ENCODE peak calls at places on chromosomes 16 and 17, in six cellular contexts. One of them, this sample, is unnamed.

GRCh38 chr16:84732674-84733352 is 33.0 kb downstream of the USP10 start:
- DNase-seq in tibial nerve: no peak
- DNase-seq in thoracic aorta: no peak
- DNase-seq in astrocyte of the cerebellum: no peak
- DNase-seq in CD8-positive, alpha-beta T cell: no peak
- DNase-seq in GM10248: no peak
- DNase-seq in this sample: no peak

GRCh38 chr17:22268214-22268911 is 576.0 kb downstream of the KCNJ18 start:
- DNase-seq in tibial nerve: no peak
- DNase-seq in thoracic aorta: no peak
- DNase-seq in astrocyte of the cerebellum: no peak
- DNase-seq in CD8-positive, alpha-beta T cell: no peak
- DNase-seq in GM10248: no peak
- DNase-seq in this sample: no peak

GRCh38 chr17:50129946-50130777 is at the start of gene SAMD14:
- DNase-seq in tibial nerve: no peak
- DNase-seq in thoracic aorta: no peak
- DNase-seq in astrocyte of the cerebellum: no peak
- DNase-seq in CD8-positive, alpha-beta T cell: no peak
- DNase-seq in GM10248: peak
- DNase-seq in this sample: peak

GRCh38 chr16:57413301-57413730 is 8.7 kb downstream of the CCL17 start:
- DNase-seq in tibial nerve: no peak
- DNase-seq in thoracic aorta: no peak
- DNase-seq in astrocyte of the cerebellum: no peak
- DNase-seq in CD8-positive, alpha-beta T cell: no peak
- DNase-seq in GM10248: peak
- DNase-seq in this sample: peak

GRCh38 chr17:4852504-4853075 is 19.4 kb downstream of the MINK1 start:
- DNase-seq in tibial nerve: no peak
- DNase-seq in thoracic aorta: no peak
- DNase-seq in astrocyte of the cerebellum: peak
- DNase-seq in CD8-positive, alpha-beta T cell: no peak
- DNase-seq in GM10248: no peak
- DNase-seq in this sample: no peak

GRCh38 chr16:76653390-76654026 is 376.3 kb downstream of the CNTNAP4 start:
- DNase-seq in tibial nerve: no peak
- DNase-seq in thoracic aorta: no peak
- DNase-seq in astrocyte of the cerebellum: peak
- DNase-seq in CD8-positive, alpha-beta T cell: no peak
- DNase-seq in GM10248: peak
- DNase-seq in this sample: peak

GRCh38 chr17:76826290-76827138 is 41.7 kb upstream of the MGAT5B start:
- DNase-seq in tibial nerve: no peak
- DNase-seq in thoracic aorta: no peak
- DNase-seq in astrocyte of the cerebellum: no peak
- DNase-seq in CD8-positive, alpha-beta T cell: no peak
- DNase-seq in GM10248: no peak
- DNase-seq in this sample: no peak

GRCh38 chr16:14284371-14284770 is 213.3 kb downstream of the MRTFB start:
- DNase-seq in tibial nerve: no peak
- DNase-seq in thoracic aorta: no peak
- DNase-seq in astrocyte of the cerebellum: no peak
- DNase-seq in CD8-positive, alpha-beta T cell: no peak
- DNase-seq in GM10248: no peak
- DNase-seq in this sample: no peak

GRCh38 chr16:12815361-12815760 is 11.7 kb upstream of the CPPED1 start:
- DNase-seq in tibial nerve: no peak
- DNase-seq in thoracic aorta: no peak
- DNase-seq in astrocyte of the cerebellum: no peak
- DNase-seq in CD8-positive, alpha-beta T cell: no peak
- DNase-seq in GM10248: no peak
- DNase-seq in this sample: no peak

GRCh38 chr17:17503566-17504130 is 7.5 kb upstream of the RASD1 start:
- DNase-seq in tibial nerve: no peak
- DNase-seq in thoracic aorta: no peak
- DNase-seq in astrocyte of the cerebellum: no peak
- DNase-seq in CD8-positive, alpha-beta T cell: no peak
- DNase-seq in GM10248: no peak
- DNase-seq in this sample: no peak

GRCh38 chr16:48082516-48082915 is 73.3 kb downstream of the ABCC12 start:
- DNase-seq in tibial nerve: no peak
- DNase-seq in thoracic aorta: no peak
- DNase-seq in astrocyte of the cerebellum: peak
- DNase-seq in CD8-positive, alpha-beta T cell: no peak
- DNase-seq in GM10248: no peak
- DNase-seq in this sample: no peak

GRCh38 chr17:32497431-32498205 is 10.8 kb downstream of the CDK5R1 start:
- DNase-seq in tibial nerve: no peak
- DNase-seq in thoracic aorta: no peak
- DNase-seq in astrocyte of the cerebellum: no peak
- DNase-seq in CD8-positive, alpha-beta T cell: no peak
- DNase-seq in GM10248: no peak
- DNase-seq in this sample: no peak

GRCh38 chr16:11245222-11245737 is 10.7 kb downstream of the SOCS1 start:
- DNase-seq in tibial nerve: no peak
- DNase-seq in thoracic aorta: no peak
- DNase-seq in astrocyte of the cerebellum: no peak
- DNase-seq in CD8-positive, alpha-beta T cell: no peak
- DNase-seq in GM10248: no peak
- DNase-seq in this sample: no peak

GRCh38 chr17:56679148-56679766 is 85.8 kb downstream of the NOG start:
- DNase-seq in tibial nerve: peak
- DNase-seq in thoracic aorta: no peak
- DNase-seq in astrocyte of the cerebellum: peak
- DNase-seq in CD8-positive, alpha-beta T cell: no peak
- DNase-seq in GM10248: peak
- DNase-seq in this sample: peak

GRCh38 chr17:77235370-77236080 is 94.8 kb downstream of the SEC14L1 start:
- DNase-seq in tibial nerve: peak
- DNase-seq in thoracic aorta: no peak
- DNase-seq in astrocyte of the cerebellum: peak
- DNase-seq in CD8-positive, alpha-beta T cell: no peak
- DNase-seq in GM10248: peak
- DNase-seq in this sample: no peak

GRCh38 chr17:43634681-43635125 is 27.0 kb downstream of the MEOX1 start:
- DNase-seq in tibial nerve: no peak
- DNase-seq in thoracic aorta: no peak
- DNase-seq in astrocyte of the cerebellum: no peak
- DNase-seq in CD8-positive, alpha-beta T cell: no peak
- DNase-seq in GM10248: no peak
- DNase-seq in this sample: no peak

GRCh38 chr16:50306287-50306686 is 39.9 kb downstream of the ADCY7 start:
- DNase-seq in tibial nerve: no peak
- DNase-seq in thoracic aorta: no peak
- DNase-seq in astrocyte of the cerebellum: no peak
- DNase-seq in CD8-positive, alpha-beta T cell: no peak
- DNase-seq in GM10248: no peak
- DNase-seq in this sample: peak

GRCh38 chr17:75353176-75353575 is 52.3 kb downstream of the GRB2 start:
- DNase-seq in tibial nerve: no peak
- DNase-seq in thoracic aorta: no peak
- DNase-seq in astrocyte of the cerebellum: no peak
- DNase-seq in CD8-positive, alpha-beta T cell: no peak
- DNase-seq in GM10248: no peak
- DNase-seq in this sample: no peak

GRCh38 chr16:15491430-15491829 is 57.0 kb downstream of the BMERB1 start:
- DNase-seq in tibial nerve: no peak
- DNase-seq in thoracic aorta: no peak
- DNase-seq in astrocyte of the cerebellum: no peak
- DNase-seq in CD8-positive, alpha-beta T cell: no peak
- DNase-seq in GM10248: no peak
- DNase-seq in this sample: no peak

GRCh38 chr17:61185385-61185784 is 214.3 kb upstream of the TBX2 start:
- DNase-seq in tibial nerve: no peak
- DNase-seq in thoracic aorta: no peak
- DNase-seq in astrocyte of the cerebellum: no peak
- DNase-seq in CD8-positive, alpha-beta T cell: no peak
- DNase-seq in GM10248: no peak
- DNase-seq in this sample: no peak

GRCh38 chr17:19592316-19592715 is 56.2 kb upstream of the ALDH3A2 start:
- DNase-seq in tibial nerve: no peak
- DNase-seq in thoracic aorta: no peak
- DNase-seq in astrocyte of the cerebellum: no peak
- DNase-seq in CD8-positive, alpha-beta T cell: no peak
- DNase-seq in GM10248: no peak
- DNase-seq in this sample: no peak

GRCh38 chr17:31568140-31568938 is 176.9 kb downstream of the RAB11FIP4 start:
- DNase-seq in tibial nerve: peak
- DNase-seq in thoracic aorta: no peak
- DNase-seq in astrocyte of the cerebellum: no peak
- DNase-seq in CD8-positive, alpha-beta T cell: no peak
- DNase-seq in GM10248: no peak
- DNase-seq in this sample: no peak

GRCh38 chr17:57174591-57174990 is 81.7 kb upstream of the MSI2 start:
- DNase-seq in tibial nerve: no peak
- DNase-seq in thoracic aorta: no peak
- DNase-seq in astrocyte of the cerebellum: no peak
- DNase-seq in CD8-positive, alpha-beta T cell: no peak
- DNase-seq in GM10248: peak
- DNase-seq in this sample: peak

GRCh38 chr17:7043544-7044268 is at the start of gene SLC16A11:
- DNase-seq in tibial nerve: no peak
- DNase-seq in thoracic aorta: no peak
- DNase-seq in astrocyte of the cerebellum: no peak
- DNase-seq in CD8-positive, alpha-beta T cell: no peak
- DNase-seq in GM10248: peak
- DNase-seq in this sample: peak

GRCh38 chr16:89355036-89355435 is 135.3 kb downstream of the ANKRD11 start:
- DNase-seq in tibial nerve: no peak
- DNase-seq in thoracic aorta: no peak
- DNase-seq in astrocyte of the cerebellum: no peak
- DNase-seq in CD8-positive, alpha-beta T cell: no peak
- DNase-seq in GM10248: no peak
- DNase-seq in this sample: no peak

GRCh38 chr16:29900102-29900887 is at the start of gene ASPHD1:
- DNase-seq in tibial nerve: peak
- DNase-seq in thoracic aorta: peak
- DNase-seq in astrocyte of the cerebellum: no peak
- DNase-seq in CD8-positive, alpha-beta T cell: no peak
- DNase-seq in GM10248: peak
- DNase-seq in this sample: peak

GRCh38 chr16:68972008-68972407 is 128.7 kb downstream of the TANGO6 start:
- DNase-seq in tibial nerve: no peak
- DNase-seq in thoracic aorta: no peak
- DNase-seq in astrocyte of the cerebellum: no peak
- DNase-seq in CD8-positive, alpha-beta T cell: no peak
- DNase-seq in GM10248: no peak
- DNase-seq in this sample: no peak
- TF ChIP-seq CTCF in tibial nerve: no peak
- TF ChIP-seq CTCF in thoracic aorta: no peak
- TF ChIP-seq CTCF in astrocyte of the cerebellum: no peak
- TF ChIP-seq CTCF in CD8-positive, alpha-beta T cell: no peak
- TF ChIP-seq CTCF in GM10248: no peak
- TF ChIP-seq CTCF in this sample: no peak

DNA sequence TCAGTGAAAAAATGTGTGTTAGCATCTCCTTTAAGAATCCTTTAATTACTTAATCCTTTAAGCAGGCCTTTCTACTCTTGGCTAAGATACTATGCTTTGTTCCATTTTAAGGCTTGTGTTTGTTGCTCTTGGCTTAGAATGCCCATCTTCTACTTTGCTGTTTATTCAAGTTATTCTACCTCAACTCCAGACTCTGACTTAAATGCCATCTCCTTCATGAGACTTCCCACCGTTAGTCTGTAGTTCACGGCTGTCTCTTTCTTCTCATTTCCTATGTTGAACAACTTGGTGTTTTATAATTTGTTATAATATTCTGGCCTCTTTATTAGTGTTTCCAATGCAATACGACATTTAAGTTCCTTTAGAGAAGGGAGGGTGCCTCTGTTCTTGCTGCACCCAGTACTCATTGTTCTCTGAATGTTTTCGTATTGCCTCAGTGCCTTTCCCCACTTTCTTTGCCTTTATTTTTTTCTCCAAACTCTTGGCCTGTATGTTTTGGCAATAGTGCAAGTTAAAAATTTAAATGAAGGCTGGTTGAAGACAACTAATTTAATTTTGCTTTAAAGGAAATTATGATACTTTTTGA is 6.1 kb upstream of the KRT10 start:
- DNase-seq in tibial nerve: no peak
- DNase-seq in thoracic aorta: no peak
- DNase-seq in astrocyte of the cerebellum: peak
- DNase-seq in CD8-positive, alpha-beta T cell: no peak
- DNase-seq in GM10248: no peak
- DNase-seq in this sample: no peak
- TF ChIP-seq CTCF in tibial nerve: no peak
- TF ChIP-seq CTCF in thoracic aorta: no peak
- TF ChIP-seq CTCF in astrocyte of the cerebellum: no peak
- TF ChIP-seq CTCF in CD8-positive, alpha-beta T cell: no peak
- TF ChIP-seq CTCF in GM10248: no peak
- TF ChIP-seq CTCF in this sample: no peak

GRCh38 chr17:41939044-41939695 is 8.8 kb downstream of the ODAD4 start:
- DNase-seq in tibial nerve: no peak
- DNase-seq in thoracic aorta: no peak
- DNase-seq in astrocyte of the cerebellum: no peak
- DNase-seq in CD8-positive, alpha-beta T cell: no peak
- DNase-seq in GM10248: no peak
- DNase-seq in this sample: no peak
- TF ChIP-seq CTCF in tibial nerve: no peak
- TF ChIP-seq CTCF in thoracic aorta: no peak
- TF ChIP-seq CTCF in astrocyte of the cerebellum: no peak
- TF ChIP-seq CTCF in CD8-positive, alpha-beta T cell: no peak
- TF ChIP-seq CTCF in GM10248: no peak
- TF ChIP-seq CTCF in this sample: no peak

GRCh38 chr17:1999557-2000251 is 25.4 kb downstream of the RTN4RL1 start:
- DNase-seq in tibial nerve: no peak
- DNase-seq in thoracic aorta: no peak
- DNase-seq in astrocyte of the cerebellum: no peak
- DNase-seq in CD8-positive, alpha-beta T cell: no peak
- DNase-seq in GM10248: no peak
- DNase-seq in this sample: no peak

GRCh38 chr17:1997146-1997586 is 28.0 kb downstream of the RTN4RL1 start:
- DNase-seq in tibial nerve: no peak
- DNase-seq in thoracic aorta: no peak
- DNase-seq in astrocyte of the cerebellum: no peak
- DNase-seq in CD8-positive, alpha-beta T cell: no peak
- DNase-seq in GM10248: no peak
- DNase-seq in this sample: no peak

GRCh38 chr17:1996243-1997145 is 28.6 kb downstream of the RTN4RL1 start:
- DNase-seq in tibial nerve: no peak
- DNase-seq in thoracic aorta: no peak
- DNase-seq in astrocyte of the cerebellum: no peak
- DNase-seq in CD8-positive, alpha-beta T cell: no peak
- DNase-seq in GM10248: no peak
- DNase-seq in this sample: no peak

GRCh38 chr17:1998426-1998784 is 26.7 kb downstream of the RTN4RL1 start:
- DNase-seq in tibial nerve: no peak
- DNase-seq in thoracic aorta: no peak
- DNase-seq in astrocyte of the cerebellum: no peak
- DNase-seq in CD8-positive, alpha-beta T cell: no peak
- DNase-seq in GM10248: no peak
- DNase-seq in this sample: no peak

GRCh38 chr17:1997587-1998425 is 27.3 kb downstream of the RTN4RL1 start:
- DNase-seq in tibial nerve: no peak
- DNase-seq in thoracic aorta: no peak
- DNase-seq in astrocyte of the cerebellum: no peak
- DNase-seq in CD8-positive, alpha-beta T cell: no peak
- DNase-seq in GM10248: no peak
- DNase-seq in this sample: no peak
- TF ChIP-seq CTCF in tibial nerve: no peak
- TF ChIP-seq CTCF in thoracic aorta: no peak
- TF ChIP-seq CTCF in astrocyte of the cerebellum: no peak
- TF ChIP-seq CTCF in CD8-positive, alpha-beta T cell: no peak
- TF ChIP-seq CTCF in GM10248: no peak
- TF ChIP-seq CTCF in this sample: no peak

This sample was measured in GM13977.